ENCODE peak calls at places on chromosomes 3 and 15, in six cellular contexts. A is tibial nerve, I is HepG2, R is HCT116, U is uterus, M is cardiac muscle cell. L is an unnamed sample. For H3K36me3 and H3K27me3, the result is how much of the 10 kb centered on the place peaks cover.

GRCh38 chr3:43378066-43378935 is 92.0 kb downstream of the SNRK start:
- DNase-seq in A (no peak), I (peak), R (peak), U (no peak), M (peak), L (peak)

GRCh38 chr3:184399410-184399809 is 19.6 kb downstream of the CHRD start:
- DNase-seq in A (no peak), I (no peak), R (no peak), U (peak), M (no peak), L (peak)

GRCh38 chr3:147298511-147298982 is 107.8 kb downstream of the ZIC4 start:
- DNase-seq in A (no peak), I (peak), R (no peak), U (no peak), M (no peak), L (no peak)

GRCh38 chr15:80259942-80260510 is 8.0 kb upstream of the CTXND1 start:
- DNase-seq in A (no peak), I (no peak), R (no peak), U (no peak), M (no peak), L (no peak)

GRCh38 chr3:151558621-151559020 is 97.8 kb upstream of the IGSF10 start:
- DNase-seq in A (no peak), I (no peak), R (no peak), U (no peak), M (no peak), L (no peak)

GRCh38 chr15:62453356-62453755 is 288.3 kb upstream of the C2CD4B start:
- DNase-seq in A (no peak), I (no peak), R (no peak), U (no peak), M (no peak), L (no peak)

GRCh38 chr3:42314411-42314810 is 48.4 kb upstream of the CCK start:
- DNase-seq in A (no peak), I (no peak), R (peak), U (no peak), M (no peak), L (no peak)

GRCh38 chr15:62870216-62870615 is 172.3 kb upstream of the TPM1 start:
- DNase-seq in A (no peak), I (no peak), R (no peak), U (no peak), M (no peak), L (no peak)

GRCh38 chr15:100932676-100933348 is 13.7 kb downstream of the LRRK1 start:
- DNase-seq in A (no peak), I (no peak), R (no peak), U (no peak), M (no peak), L (peak)

GRCh38 chr15:78565951-78566774 is 843 bp downstream of the CHRNA5 start:
- DNase-seq in A (no peak), I (peak), R (no peak), U (no peak), M (peak), L (peak)

GRCh38 chr3:28799084-28799483 is 450.5 kb upstream of the AZI2 start:
- DNase-seq in A (no peak), I (no peak), R (peak), U (no peak), M (peak), L (no peak)

GRCh38 chr3:99862208-99862607 is 44.5 kb downstream of the CMSS1 start:
- DNase-seq in A (no peak), I (no peak), R (no peak), U (no peak), M (no peak), L (no peak)

GRCh38 chr3:29619676-29620075 is 338.8 kb downstream of the RBMS3 start:
- DNase-seq in A (no peak), I (no peak), R (no peak), U (no peak), M (no peak), L (no peak)

GRCh38 chr15:73927003-73927475 is 777 bp downstream of the LOXL1 start:
- DNase-seq in A (no peak), I (no peak), R (peak), U (peak), M (peak), L (peak)

GRCh38 chr15:70852501-70853269 is 1.3 kb downstream of the LARP6 start:
- DNase-seq in A (no peak), I (no peak), R (no peak), U (no peak), M (peak), L (no peak)

GRCh38 chr3:41258239-41258800 is 59.0 kb downstream of the CTNNB1 start:
- DNase-seq in A (no peak), I (no peak), R (no peak), U (no peak), M (no peak), L (no peak)

GRCh38 chr3:156474560-156475389 is 80.1 kb downstream of the SSR3 start:
- DNase-seq in A (no peak), I (no peak), R (no peak), U (no peak), M (peak), L (peak)

GRCh38 chr3:40417845-40418543 is 31.0 kb downstream of the ENTPD3 start:
- DNase-seq in A (no peak), I (no peak), R (no peak), U (no peak), M (no peak), L (no peak)

GRCh38 chr3:141877911-141878310 is 1.5 kb downstream of the ATP1B3 start:
- DNase-seq in A (no peak), I (no peak), R (no peak), U (no peak), M (no peak), L (peak)

GRCh38 chr3:50271314-50272072 is 2.5 kb downstream of the SEMA3B start:
- DNase-seq in A (no peak), I (peak), R (no peak), U (no peak), M (no peak), L (no peak)

GRCh38 chr3:50270841-50271240 is 1.9 kb downstream of the SEMA3B start:
- DNase-seq in A (no peak), I (no peak), R (no peak), U (no peak), M (no peak), L (no peak)

GRCh38 chr3:50274371-50275104 is 4.3 kb upstream of the LSMEM2 start:
- DNase-seq in A (no peak), I (peak), R (no peak), U (no peak), M (peak), L (peak)

GRCh38 chr3:50273689-50274065 is 4.7 kb downstream of the SEMA3B start:
- DNase-seq in A (no peak), I (no peak), R (no peak), U (no peak), M (no peak), L (peak)

DNA sequence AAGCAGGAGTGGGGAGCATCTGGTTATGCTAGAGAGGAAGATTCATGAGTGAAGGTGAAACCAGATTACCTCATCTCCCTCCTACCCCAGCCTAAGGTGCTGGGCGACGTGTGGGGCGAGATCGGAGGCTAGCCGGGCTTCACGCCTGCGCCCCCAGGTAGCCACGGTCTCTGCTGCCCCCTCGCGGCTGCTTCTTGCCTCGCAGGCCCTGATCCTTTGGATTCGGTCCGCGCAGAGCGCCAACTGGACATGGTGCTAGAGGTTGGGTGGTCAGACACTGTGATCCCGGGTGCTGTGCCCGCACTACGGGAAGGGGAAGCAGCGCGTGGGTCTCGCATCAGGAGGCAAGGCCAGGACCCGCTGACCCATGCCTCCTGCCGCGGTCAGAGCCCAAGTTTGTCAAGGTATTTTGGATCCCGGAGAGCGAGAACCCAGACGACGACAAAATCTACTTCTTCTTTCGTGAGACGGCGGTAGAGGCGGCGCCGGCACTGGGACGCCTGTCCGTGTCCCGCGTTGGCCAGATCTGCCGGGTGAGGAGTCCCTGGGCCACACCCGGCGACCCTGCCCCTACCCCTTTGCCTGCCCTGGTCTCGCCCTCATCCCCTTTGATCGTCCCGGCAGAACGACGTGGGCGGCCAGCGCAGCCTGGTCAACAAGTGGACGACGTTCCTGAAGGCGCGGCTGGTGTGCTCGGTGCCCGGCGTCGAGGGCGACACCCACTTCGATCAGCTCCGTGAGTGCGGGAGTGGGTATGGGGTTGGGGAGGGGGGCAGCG is 4.2 kb downstream of the SEMA3B start:
- DNase-seq in A (peak), I (peak), R (no peak), U (peak), M (peak), L (peak)
- H3K4me3 ChIP-seq in A (peak), I (no peak), R (peak), U (peak), M (no peak), L (peak)

GRCh38 chr3:196524527-196524926 is 9.4 kb upstream of the SMCO1 start:
- DNase-seq in A (no peak), I (no peak), R (no peak), U (no peak), M (no peak), L (peak)
- H3K36me3 ChIP-seq in A (under half), I (under half), R (under half), U (under half), M (under half), L (under half)

DNA sequence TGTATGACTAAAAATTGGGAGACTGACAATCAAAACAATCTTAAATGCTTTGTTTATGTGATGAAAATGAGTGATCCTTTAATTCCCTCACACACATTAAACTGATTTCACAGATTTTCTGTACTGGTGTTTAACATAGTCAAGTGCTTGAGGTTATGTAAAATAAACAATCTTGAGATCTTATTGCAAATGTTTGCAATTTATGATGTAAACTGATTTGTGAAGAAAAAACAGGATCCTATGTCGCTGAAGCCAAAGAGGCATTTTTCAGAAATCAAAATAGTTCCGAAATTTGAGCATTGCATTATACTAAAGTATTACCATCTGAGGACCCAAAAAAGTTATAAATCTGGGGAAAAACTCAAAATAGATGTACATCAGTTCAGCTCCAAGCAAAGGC is 12.7 kb downstream of the SHOX2 start:
- DNase-seq in A (no peak), I (no peak), R (no peak), U (no peak), M (no peak), L (no peak)
- H3K27me3 ChIP-seq in A (half or more), I (under half), R (under half), U (under half), M (half or more), L (half or more)

DNA sequence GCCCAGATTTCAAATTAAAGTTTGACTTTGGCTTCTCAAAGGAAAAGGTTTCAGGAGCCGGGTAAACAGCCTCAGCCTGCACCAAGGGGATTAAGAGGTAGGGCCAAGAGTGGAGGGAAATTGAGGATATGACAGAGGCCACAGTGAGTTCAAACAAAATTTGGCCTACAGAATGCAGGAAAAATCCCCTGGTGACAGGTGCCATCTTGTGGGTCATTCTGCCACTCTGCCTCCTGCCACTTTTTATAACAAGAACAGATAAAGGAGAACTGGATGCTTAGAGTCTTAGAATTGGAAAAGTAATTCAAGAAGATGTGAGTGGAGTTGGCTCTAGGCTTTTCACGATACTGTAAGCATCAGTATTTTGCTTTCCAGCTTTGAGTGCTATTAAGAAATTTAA is 253.2 kb downstream of the NR2F2 start:
- DNase-seq in A (no peak), I (no peak), R (no peak), U (no peak), M (no peak), L (no peak)
- H3K4me3 ChIP-seq in A (no peak), I (no peak), R (no peak), U (no peak), M (no peak), L (no peak)

GRCh38 chr3:123930426-123930825 is 30.6 kb downstream of the CCDC14 start:
- DNase-seq in A (no peak), I (no peak), R (no peak), U (no peak), M (no peak), L (no peak)

GRCh38 chr3:123934250-123934649 is 26.8 kb downstream of the CCDC14 start:
- DNase-seq in A (no peak), I (no peak), R (no peak), U (no peak), M (no peak), L (no peak)

GRCh38 chr3:123939706-123940105 is 21.3 kb downstream of the CCDC14 start:
- DNase-seq in A (no peak), I (no peak), R (no peak), U (no peak), M (no peak), L (no peak)

GRCh38 chr3:123936400-123936799 is 24.6 kb downstream of the CCDC14 start:
- DNase-seq in A (no peak), I (no peak), R (no peak), U (no peak), M (no peak), L (no peak)

GRCh38 chr3:123935830-123936229 is 25.2 kb downstream of the CCDC14 start:
- DNase-seq in A (no peak), I (no peak), R (no peak), U (no peak), M (no peak), L (no peak)
- H3K36me3 ChIP-seq in A (under half), I (under half), R (under half), U (under half), M (under half), L (under half)

GRCh38 chr15:65343374-65343981 is 34.3 kb downstream of the IGDCC3 start:
- DNase-seq in A (no peak), I (no peak), R (no peak), U (no peak), M (no peak), L (no peak)
- H3K27me3 ChIP-seq in A (under half), I (under half), R (under half), U (under half), M (under half), L (under half)

GRCh38 chr15:90065682-90066049 is 36.6 kb downstream of the IDH2 start:
- DNase-seq in A (no peak), I (no peak), R (no peak), U (no peak), M (no peak), L (no peak)
- H3K4me3 ChIP-seq in A (no peak), I (no peak), R (no peak), U (no peak), M (no peak), L (no peak)

GRCh38 chr3:27185231-27185989 is 183.8 kb downstream of the NEK10 start:
- DNase-seq in A (no peak), I (no peak), R (no peak), U (no peak), M (no peak), L (no peak)

GRCh38 chr3:27184261-27184660 is 184.9 kb downstream of the NEK10 start:
- DNase-seq in A (no peak), I (no peak), R (no peak), U (no peak), M (no peak), L (no peak)

GRCh38 chr3:27186013-27186412 is 183.2 kb downstream of the NEK10 start:
- DNase-seq in A (no peak), I (no peak), R (no peak), U (no peak), M (no peak), L (no peak)
- H3K36me3 ChIP-seq in A (under half), I (under half), R (under half), U (under half), M (under half), L (under half)

L was measured in H7.